ENCODE peak calls at places on chromosomes 1 and 21, in five cellular contexts. A is pancreas, P is heart right ventricle, F is GM06990, U is coronary artery. D is an unnamed sample.
A peak's percentile ranks its signal among the peaks of the same experiment; 100 is the strongest.

GRCh38 chr1:95126366-95126765 is 9.2 kb downstream of the TLCD4 start:
- DNase-seq in U (no peak), P (no peak), F (no peak), A (no peak), D (no peak)

GRCh38 chr21:43262427-43262826 is 93.6 kb downstream of the CRYAA start:
- DNase-seq in A (no peak), U (peak; percentile 85), P (no peak), F (no peak), D (no peak)

GRCh38 chr1:77416692-77417450 is 135.1 kb downstream of the AK5 start:
- DNase-seq in U (no peak), A (no peak), F (no peak), P (no peak), D (peak; percentile 49)

GRCh38 chr1:64363616-64364015 is 106.3 kb upstream of the CACHD1 start:
- DNase-seq in U (no peak), A (no peak), F (no peak), P (no peak), D (no peak)

GRCh38 chr1:172941945-172942344 is 108.8 kb downstream of the TNFSF18 start:
- DNase-seq in P (no peak), F (no peak), U (no peak), A (no peak), D (no peak)

GRCh38 chr1:215076312-215076711 is 6.2 kb upstream of the KCNK2 start:
- DNase-seq in A (no peak), F (no peak), U (no peak), P (no peak), D (peak; percentile 69)

GRCh38 chr1:48462716-48463285 is 9.2 kb downstream of the SPATA6 start:
- DNase-seq in A (no peak), U (no peak), F (no peak), P (no peak), D (peak; percentile 1)

GRCh38 chr1:110223127-110223526 is 13.0 kb downstream of the KCNC4 start:
- DNase-seq in A (no peak), P (no peak), U (no peak), F (no peak), D (no peak)

GRCh38 chr1:176903474-176903873 is 261.0 kb downstream of the ASTN1 start:
- DNase-seq in A (no peak), F (no peak), U (no peak), P (no peak), D (peak; percentile 54)

GRCh38 chr1:2228684-2229031 is 539 bp downstream of the SKI start:
- DNase-seq in F (peak; percentile 58), P (peak; percentile 39), U (no peak), A (peak; percentile 25), D (no peak)

DNA sequence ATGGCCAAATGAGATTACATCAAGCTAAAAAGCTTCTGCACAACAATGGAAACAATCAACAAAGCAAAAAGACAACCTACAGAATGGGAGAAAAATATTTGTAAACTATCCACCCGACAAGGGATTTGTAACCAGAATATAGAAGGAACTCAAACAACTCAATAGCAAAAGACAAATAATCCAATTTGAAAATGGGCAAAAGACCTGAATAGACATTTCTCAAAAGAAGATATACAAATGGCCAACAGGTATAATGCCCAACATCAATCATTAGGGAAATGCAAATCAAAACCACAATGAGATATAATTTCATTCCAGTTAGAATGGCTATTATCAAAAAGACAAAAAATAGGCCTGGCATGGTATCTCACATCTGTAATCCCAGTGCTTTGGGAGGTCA is 140.0 kb downstream of the GLUL start:
- DNase-seq in P (no peak), F (no peak), U (no peak), A (no peak), D (no peak)
- TF ChIP-seq CTCF in P (no peak), F (no peak), U (no peak), A (no peak), D (no peak)

DNA sequence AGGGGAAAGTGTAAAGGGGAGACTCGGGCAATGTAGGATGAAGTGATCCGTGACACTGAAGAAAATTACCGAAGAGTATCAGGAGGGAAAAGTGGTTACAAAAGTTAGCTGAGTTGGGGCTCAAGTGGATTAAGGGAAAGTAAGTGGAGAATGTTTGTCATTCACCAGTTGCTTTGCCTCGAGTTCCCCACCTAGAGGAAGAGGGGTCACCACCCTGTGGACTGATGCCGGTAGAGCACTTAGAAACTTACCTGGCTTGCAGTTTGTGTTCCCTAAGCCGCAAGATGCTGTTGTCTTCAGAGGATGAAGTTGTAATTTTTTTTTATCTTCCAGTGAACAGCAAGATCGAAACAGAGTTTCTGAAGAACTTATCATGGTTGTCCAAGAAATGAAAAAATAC is 1.0 kb downstream of the PER3 start:
- DNase-seq in U (no peak), P (no peak), A (no peak), F (no peak), D (no peak)
- H3K4me3 ChIP-seq in U (peak overlapping the region; percentile 89), P (peak overlapping the region; percentile 46), A (peak overlapping the region; percentile 73), F (no peak overlapping the region), D (no peak overlapping the region)

GRCh38 chr1:189696297-189696696 is 781.4 kb downstream of the BRINP3 start:
- DNase-seq in A (no peak), F (no peak), U (no peak), P (no peak), D (no peak)

GRCh38 chr1:189697113-189697512 is 780.6 kb downstream of the BRINP3 start:
- DNase-seq in P (no peak), U (no peak), F (no peak), A (no peak), D (no peak)

DNA sequence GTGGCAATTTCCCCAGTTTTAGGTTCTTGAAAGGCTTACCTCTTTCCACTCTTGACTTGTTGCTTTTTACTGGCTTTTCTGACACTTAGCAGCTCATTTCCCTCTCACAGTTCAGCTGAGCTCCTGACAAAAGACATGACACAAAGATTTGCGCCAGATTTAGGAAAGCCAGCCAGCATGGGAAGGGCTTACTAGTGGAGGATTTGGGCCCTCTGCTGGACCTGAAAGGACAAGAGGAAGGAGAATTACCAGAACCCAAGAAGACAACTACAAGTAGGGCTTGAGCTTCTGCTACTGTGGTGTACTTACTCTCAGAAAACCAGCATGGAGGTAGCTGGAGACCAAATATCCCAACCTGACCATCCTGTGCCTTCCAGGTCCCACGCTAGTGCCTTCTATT is 784.5 kb downstream of the BRINP3 start:
- DNase-seq in A (no peak), U (no peak), F (no peak), P (no peak), D (no peak)
- TF ChIP-seq CTCF in A (no peak), U (no peak), F (no peak), P (no peak), D (no peak)

GRCh38 chr1:38045431-38046332 is 911 bp downstream of the POU3F1 start:
- DNase-seq in F (no peak), A (no peak), P (peak; percentile 31), U (no peak), D (no peak)

GRCh38 chr1:38046884-38047602 is 450 bp upstream of the POU3F1 start:
- DNase-seq in U (peak; percentile 89), P (peak; percentile 91), F (peak; percentile 85), A (peak; percentile 73), D (peak; percentile 59)

GRCh38 chr1:38046333-38046883 is at the start of gene POU3F1:
- DNase-seq in P (peak; percentile 28), A (no peak), U (no peak), F (no peak), D (no peak)

GRCh38 chr1:38050397-38051141 is 4.0 kb upstream of the POU3F1 start:
- DNase-seq in P (no peak), F (no peak), A (no peak), U (no peak), D (no peak)

DNA sequence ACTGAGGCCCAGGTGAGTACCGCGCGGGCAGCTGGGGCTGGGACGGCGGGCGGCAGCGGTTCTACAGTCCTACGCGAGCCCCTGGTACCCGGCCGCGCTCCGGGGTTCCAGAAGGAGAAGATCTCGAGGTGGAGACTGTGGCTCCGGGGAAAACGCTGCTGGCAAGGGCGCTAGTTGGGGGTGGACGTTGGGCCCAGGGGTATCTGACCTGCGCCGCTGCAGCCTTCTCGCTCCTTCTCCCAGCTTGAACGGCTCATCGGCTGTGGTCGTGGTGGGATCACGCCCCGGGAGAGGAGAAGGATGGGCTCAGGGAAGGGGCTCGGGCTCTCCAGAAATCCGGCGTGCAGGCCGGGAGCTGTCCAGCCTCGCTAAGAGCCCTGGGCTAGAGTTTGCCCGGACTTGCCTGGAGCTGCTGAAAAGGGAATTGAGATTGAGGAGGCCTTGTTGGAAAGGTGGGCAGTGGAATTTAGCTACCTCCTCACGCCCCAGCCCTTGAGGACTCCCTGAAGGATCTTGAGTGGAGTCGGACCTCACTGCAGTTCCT is 1.1 kb upstream of the POU3F1 start:
- DNase-seq in F (no peak), A (no peak), P (no peak), U (no peak), D (peak; percentile 26)
- H3K4me3 ChIP-seq in F (peak overlapping the region; percentile 66), A (peak overlapping the region; percentile 45), P (peak overlapping the region; percentile 77), U (peak overlapping the region; percentile 77), D (peak overlapping the region; percentile 33)

GRCh38 chr1:36484099-36484498 is 1.4 kb upstream of the CSF3R start:
- DNase-seq in U (no peak), P (no peak), A (no peak), F (no peak), D (no peak)
- TF ChIP-seq CTCF in U (no peak), P (no peak), A (no peak), F (no peak), D (no peak)

GRCh38 chr1:178868700-178869099 is 2.2 kb downstream of the ANGPTL1 start:
- DNase-seq in P (no peak), F (no peak), U (no peak), A (no peak), D (peak; percentile 6)
- H3K4me3 ChIP-seq in P (peak overlapping the region; percentile 12), F (no peak overlapping the region), U (peak overlapping the region; percentile 67), A (peak overlapping the region; percentile 20), D (peak overlapping the region; percentile 14)